ENCODE peak calls at places on chromosomes 11 and 22, in ten cellular contexts. One of them, this sample, is unnamed.
A peak's percentile ranks its signal among the peaks of the same experiment; 100 is the strongest.

GRCh38 chr11:47111318-47111804 is 65.3 kb downstream of the ARFGAP2 start:
- DNase-seq in effector memory CD4-positive, alpha-beta T cell: no peak
- DNase-seq in SK-N-SH: no peak
- DNase-seq in ovary: no peak
- DNase-seq in dorsolateral prefrontal cortex: no peak
- DNase-seq in mesendoderm: no peak
- DNase-seq in fibroblast of lung: no peak
- DNase-seq in colonic mucosa: no peak
- DNase-seq in CD8-positive, alpha-beta memory T cell: no peak
- DNase-seq in astrocyte: no peak
- DNase-seq in this sample: no peak

GRCh38 chr22:26590525-26590858 is 560 bp upstream of the TPST2 start:
- DNase-seq in effector memory CD4-positive, alpha-beta T cell: no peak
- DNase-seq in CD8-positive, alpha-beta memory T cell: no peak
- DNase-seq in astrocyte: peak; percentile 21
- DNase-seq in colonic mucosa: peak; percentile 26
- DNase-seq in dorsolateral prefrontal cortex: no peak
- DNase-seq in mesendoderm: no peak
- DNase-seq in fibroblast of lung: peak; percentile 45
- DNase-seq in ovary: no peak
- DNase-seq in SK-N-SH: no peak
- DNase-seq in this sample: no peak

GRCh38 chr11:134146598-134146997 is 77.2 kb downstream of the NCAPD3 start:
- DNase-seq in ovary: no peak
- DNase-seq in SK-N-SH: no peak
- DNase-seq in astrocyte: no peak
- DNase-seq in dorsolateral prefrontal cortex: no peak
- DNase-seq in colonic mucosa: no peak
- DNase-seq in CD8-positive, alpha-beta memory T cell: no peak
- DNase-seq in fibroblast of lung: no peak
- DNase-seq in effector memory CD4-positive, alpha-beta T cell: no peak
- DNase-seq in mesendoderm: no peak
- DNase-seq in this sample: no peak

GRCh38 chr11:128949791-128950454 is 7.3 kb upstream of the TP53AIP1 start:
- DNase-seq in astrocyte: no peak
- DNase-seq in mesendoderm: no peak
- DNase-seq in fibroblast of lung: no peak
- DNase-seq in colonic mucosa: no peak
- DNase-seq in dorsolateral prefrontal cortex: no peak
- DNase-seq in ovary: no peak
- DNase-seq in SK-N-SH: no peak
- DNase-seq in CD8-positive, alpha-beta memory T cell: no peak
- DNase-seq in effector memory CD4-positive, alpha-beta T cell: no peak
- DNase-seq in this sample: no peak

GRCh38 chr11:109798521-109798920 is 294.7 kb upstream of the ZC3H12C start:
- DNase-seq in mesendoderm: no peak
- DNase-seq in astrocyte: peak; percentile 55
- DNase-seq in dorsolateral prefrontal cortex: no peak
- DNase-seq in colonic mucosa: no peak
- DNase-seq in SK-N-SH: no peak
- DNase-seq in CD8-positive, alpha-beta memory T cell: no peak
- DNase-seq in effector memory CD4-positive, alpha-beta T cell: no peak
- DNase-seq in ovary: no peak
- DNase-seq in fibroblast of lung: peak; percentile 58
- DNase-seq in this sample: no peak

GRCh38 chr11:116852261-116853125 is 15.1 kb upstream of the APOA1 start:
- DNase-seq in ovary: peak; percentile 79
- DNase-seq in SK-N-SH: no peak
- DNase-seq in fibroblast of lung: peak; percentile 56
- DNase-seq in colonic mucosa: peak; percentile 54
- DNase-seq in CD8-positive, alpha-beta memory T cell: no peak
- DNase-seq in mesendoderm: no peak
- DNase-seq in dorsolateral prefrontal cortex: no peak
- DNase-seq in effector memory CD4-positive, alpha-beta T cell: no peak
- DNase-seq in astrocyte: peak; percentile 49
- DNase-seq in this sample: no peak

GRCh38 chr22:32996702-32997101 is 61.5 kb downstream of the SYN3 start:
- DNase-seq in ovary: no peak
- DNase-seq in SK-N-SH: no peak
- DNase-seq in effector memory CD4-positive, alpha-beta T cell: no peak
- DNase-seq in mesendoderm: no peak
- DNase-seq in astrocyte: no peak
- DNase-seq in CD8-positive, alpha-beta memory T cell: no peak
- DNase-seq in colonic mucosa: no peak
- DNase-seq in fibroblast of lung: peak; percentile 19
- DNase-seq in dorsolateral prefrontal cortex: no peak
- DNase-seq in this sample: no peak

GRCh38 chr11:79054636-79055035 is 386.2 kb downstream of the TENM4 start:
- DNase-seq in mesendoderm: no peak
- DNase-seq in dorsolateral prefrontal cortex: no peak
- DNase-seq in effector memory CD4-positive, alpha-beta T cell: no peak
- DNase-seq in ovary: no peak
- DNase-seq in CD8-positive, alpha-beta memory T cell: no peak
- DNase-seq in colonic mucosa: no peak
- DNase-seq in fibroblast of lung: peak; percentile 81
- DNase-seq in SK-N-SH: no peak
- DNase-seq in astrocyte: peak; percentile 76
- DNase-seq in this sample: peak; percentile 37

GRCh38 chr11:19576054-19576453 is 136.6 kb upstream of the NAV2 start:
- DNase-seq in mesendoderm: no peak
- DNase-seq in dorsolateral prefrontal cortex: no peak
- DNase-seq in effector memory CD4-positive, alpha-beta T cell: no peak
- DNase-seq in SK-N-SH: no peak
- DNase-seq in ovary: no peak
- DNase-seq in CD8-positive, alpha-beta memory T cell: no peak
- DNase-seq in fibroblast of lung: no peak
- DNase-seq in astrocyte: no peak
- DNase-seq in colonic mucosa: no peak
- DNase-seq in this sample: no peak

GRCh38 chr22:29994941-29995340 is 85.3 kb upstream of the HORMAD2 start:
- DNase-seq in colonic mucosa: peak; percentile 43
- DNase-seq in ovary: no peak
- DNase-seq in mesendoderm: no peak
- DNase-seq in dorsolateral prefrontal cortex: no peak
- DNase-seq in fibroblast of lung: peak; percentile 63
- DNase-seq in effector memory CD4-positive, alpha-beta T cell: no peak
- DNase-seq in astrocyte: peak; percentile 40
- DNase-seq in CD8-positive, alpha-beta memory T cell: no peak
- DNase-seq in SK-N-SH: no peak
- DNase-seq in this sample: no peak

GRCh38 chr11:100930185-100930778 is 199.3 kb downstream of the PGR start:
- DNase-seq in ovary: no peak
- DNase-seq in CD8-positive, alpha-beta memory T cell: no peak
- DNase-seq in effector memory CD4-positive, alpha-beta T cell: no peak
- DNase-seq in SK-N-SH: peak; percentile 6
- DNase-seq in fibroblast of lung: peak; percentile 67
- DNase-seq in astrocyte: peak; percentile 52
- DNase-seq in colonic mucosa: no peak
- DNase-seq in mesendoderm: peak; percentile 63
- DNase-seq in dorsolateral prefrontal cortex: no peak
- DNase-seq in this sample: no peak

GRCh38 chr22:41447435-41448188 is 1.0 kb upstream of the TOB2 start:
- DNase-seq in astrocyte: peak; percentile 60
- DNase-seq in colonic mucosa: peak; percentile 74
- DNase-seq in mesendoderm: peak; percentile 86
- DNase-seq in CD8-positive, alpha-beta memory T cell: peak; percentile 51
- DNase-seq in dorsolateral prefrontal cortex: peak; percentile 68
- DNase-seq in fibroblast of lung: peak; percentile 72
- DNase-seq in ovary: peak; percentile 79
- DNase-seq in effector memory CD4-positive, alpha-beta T cell: peak; percentile 53
- DNase-seq in SK-N-SH: peak; percentile 50
- DNase-seq in this sample: no peak

DNA sequence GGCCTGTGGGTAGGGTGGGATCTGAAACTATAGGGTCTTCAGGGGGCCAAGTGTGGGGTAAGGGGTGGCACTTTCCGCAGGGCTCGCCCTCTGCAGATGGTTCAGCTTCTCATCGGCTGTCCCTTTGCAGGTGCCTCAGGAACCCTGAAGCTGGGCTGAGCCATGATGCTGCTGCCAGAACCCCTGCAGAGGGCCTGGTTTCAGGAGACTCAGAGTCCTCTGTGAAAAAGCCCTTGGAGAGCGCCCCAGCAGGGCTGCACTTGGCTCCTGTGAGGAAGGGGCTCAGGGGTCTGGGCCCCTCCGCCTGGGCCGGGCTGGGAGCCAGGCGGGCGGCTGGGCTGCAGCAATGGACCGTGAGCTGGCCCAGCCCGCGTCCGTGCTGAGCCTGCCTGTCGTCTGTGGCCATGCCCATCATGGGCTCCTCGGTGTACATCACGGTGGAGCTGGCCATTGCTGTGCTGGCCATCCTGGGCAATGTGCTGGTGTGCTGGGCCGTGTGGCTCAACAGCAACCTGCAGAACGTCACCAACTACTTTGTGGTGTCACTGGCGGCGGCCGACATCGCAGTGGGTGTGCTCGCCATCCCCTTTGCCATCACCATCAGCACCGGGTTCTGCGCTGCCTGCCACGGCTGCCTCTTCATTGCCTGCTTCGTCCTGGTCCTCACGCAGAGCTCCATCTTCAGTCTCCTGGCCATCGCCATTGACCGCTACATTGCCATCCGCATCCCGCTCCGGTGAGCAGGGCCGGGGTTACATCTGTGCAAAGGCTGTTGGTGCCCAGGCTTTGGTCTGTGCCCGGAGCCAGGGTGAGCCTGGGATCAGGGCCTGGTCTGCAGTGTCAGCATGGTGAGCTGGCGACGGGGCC is 5.8 kb downstream of the ADORA2A start:
- DNase-seq in dorsolateral prefrontal cortex: no peak
- DNase-seq in CD8-positive, alpha-beta memory T cell: no peak
- DNase-seq in effector memory CD4-positive, alpha-beta T cell: no peak
- DNase-seq in astrocyte: no peak
- DNase-seq in mesendoderm: no peak
- DNase-seq in colonic mucosa: no peak
- DNase-seq in ovary: no peak
- DNase-seq in fibroblast of lung: no peak
- DNase-seq in SK-N-SH: peak; percentile 18
- DNase-seq in this sample: no peak
- H3K4me3 ChIP-seq in dorsolateral prefrontal cortex: no peak overlapping the region
- H3K4me3 ChIP-seq in CD8-positive, alpha-beta memory T cell: peak overlapping the region; percentile 38
- H3K4me3 ChIP-seq in effector memory CD4-positive, alpha-beta T cell: peak overlapping the region; percentile 10
- H3K4me3 ChIP-seq in astrocyte: no peak overlapping the region
- H3K4me3 ChIP-seq in mesendoderm: no peak overlapping the region
- H3K4me3 ChIP-seq in colonic mucosa: no peak overlapping the region
- H3K4me3 ChIP-seq in ovary: no peak overlapping the region
- H3K4me3 ChIP-seq in fibroblast of lung: no peak overlapping the region
- H3K4me3 ChIP-seq in SK-N-SH: no peak overlapping the region
- H3K4me3 ChIP-seq in this sample: no peak overlapping the region

GRCh38 chr11:75344761-75345454 is 6.6 kb downstream of the ARRB1 start:
- DNase-seq in colonic mucosa: peak; percentile 62
- DNase-seq in CD8-positive, alpha-beta memory T cell: no peak
- DNase-seq in mesendoderm: no peak
- DNase-seq in dorsolateral prefrontal cortex: no peak
- DNase-seq in astrocyte: no peak
- DNase-seq in effector memory CD4-positive, alpha-beta T cell: no peak
- DNase-seq in fibroblast of lung: no peak
- DNase-seq in ovary: no peak
- DNase-seq in SK-N-SH: no peak
- DNase-seq in this sample: no peak
- H3K27ac ChIP-seq in colonic mucosa: peak overlapping the region; percentile 79
- H3K27ac ChIP-seq in CD8-positive, alpha-beta memory T cell: no peak overlapping the region
- H3K27ac ChIP-seq in mesendoderm: peak overlapping the region; percentile 75
- H3K27ac ChIP-seq in dorsolateral prefrontal cortex: peak overlapping the region; percentile 69
- H3K27ac ChIP-seq in astrocyte: no peak overlapping the region
- H3K27ac ChIP-seq in effector memory CD4-positive, alpha-beta T cell: peak overlapping the region; percentile 42
- H3K27ac ChIP-seq in fibroblast of lung: no peak overlapping the region
- H3K27ac ChIP-seq in ovary: peak overlapping the region; percentile 31
- H3K27ac ChIP-seq in SK-N-SH: no peak overlapping the region
- H3K27ac ChIP-seq in this sample: no peak overlapping the region

DNA sequence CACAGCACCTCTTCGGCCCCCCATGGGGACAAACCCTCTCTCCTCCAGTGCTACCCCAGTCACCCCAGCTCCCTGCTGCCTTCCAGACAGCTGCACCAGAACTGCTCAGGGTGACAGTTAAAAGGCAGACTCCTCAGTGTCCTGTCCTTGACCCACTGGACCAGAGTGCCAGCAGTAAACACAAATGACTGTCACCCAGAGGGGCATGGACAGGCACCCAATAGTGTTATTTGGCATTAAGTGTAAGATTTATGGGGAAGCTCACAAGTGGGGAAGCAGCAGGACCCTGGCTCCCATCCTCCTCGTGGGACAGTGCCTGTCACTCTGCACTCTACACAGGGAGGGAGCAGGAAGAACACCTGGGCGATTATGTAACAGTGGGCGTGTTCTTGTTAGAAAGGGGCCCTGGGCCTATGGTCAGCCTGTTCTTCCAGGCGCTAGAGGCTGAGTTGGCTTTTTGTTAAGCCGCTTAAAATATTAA is 5.0 kb downstream of the RPS19BP1 start:
- DNase-seq in mesendoderm: peak; percentile 63
- DNase-seq in dorsolateral prefrontal cortex: no peak
- DNase-seq in effector memory CD4-positive, alpha-beta T cell: no peak
- DNase-seq in SK-N-SH: no peak
- DNase-seq in CD8-positive, alpha-beta memory T cell: no peak
- DNase-seq in fibroblast of lung: no peak
- DNase-seq in ovary: no peak
- DNase-seq in astrocyte: no peak
- DNase-seq in colonic mucosa: peak; percentile 85
- DNase-seq in this sample: no peak
- H3K4me3 ChIP-seq in mesendoderm: no peak overlapping the region
- H3K4me3 ChIP-seq in dorsolateral prefrontal cortex: no peak overlapping the region
- H3K4me3 ChIP-seq in effector memory CD4-positive, alpha-beta T cell: no peak overlapping the region
- H3K4me3 ChIP-seq in SK-N-SH: no peak overlapping the region
- H3K4me3 ChIP-seq in CD8-positive, alpha-beta memory T cell: no peak overlapping the region
- H3K4me3 ChIP-seq in fibroblast of lung: no peak overlapping the region
- H3K4me3 ChIP-seq in ovary: no peak overlapping the region
- H3K4me3 ChIP-seq in astrocyte: no peak overlapping the region
- H3K4me3 ChIP-seq in colonic mucosa: no peak overlapping the region
- H3K4me3 ChIP-seq in this sample: no peak overlapping the region

GRCh38 chr11:64915366-64915887 is 1.6 kb downstream of the ATG2A start:
- DNase-seq in dorsolateral prefrontal cortex: no peak
- DNase-seq in mesendoderm: no peak
- DNase-seq in astrocyte: no peak
- DNase-seq in effector memory CD4-positive, alpha-beta T cell: no peak
- DNase-seq in CD8-positive, alpha-beta memory T cell: no peak
- DNase-seq in ovary: no peak
- DNase-seq in SK-N-SH: no peak
- DNase-seq in colonic mucosa: no peak
- DNase-seq in fibroblast of lung: no peak
- DNase-seq in this sample: no peak

GRCh38 chr11:64911689-64912088 is 5.3 kb downstream of the ATG2A start:
- DNase-seq in SK-N-SH: no peak
- DNase-seq in astrocyte: no peak
- DNase-seq in CD8-positive, alpha-beta memory T cell: no peak
- DNase-seq in fibroblast of lung: no peak
- DNase-seq in ovary: no peak
- DNase-seq in dorsolateral prefrontal cortex: no peak
- DNase-seq in effector memory CD4-positive, alpha-beta T cell: no peak
- DNase-seq in mesendoderm: no peak
- DNase-seq in colonic mucosa: no peak
- DNase-seq in this sample: no peak

GRCh38 chr11:64916040-64916847 is 765 bp downstream of the ATG2A start:
- DNase-seq in CD8-positive, alpha-beta memory T cell: peak; percentile 42
- DNase-seq in effector memory CD4-positive, alpha-beta T cell: peak; percentile 28
- DNase-seq in ovary: peak; percentile 78
- DNase-seq in astrocyte: peak; percentile 3
- DNase-seq in mesendoderm: peak; percentile 67
- DNase-seq in SK-N-SH: peak; percentile 70
- DNase-seq in colonic mucosa: peak; percentile 53
- DNase-seq in fibroblast of lung: peak; percentile 20
- DNase-seq in dorsolateral prefrontal cortex: no peak
- DNase-seq in this sample: no peak

GRCh38 chr11:64913171-64913727 is 3.8 kb downstream of the ATG2A start:
- DNase-seq in colonic mucosa: no peak
- DNase-seq in SK-N-SH: no peak
- DNase-seq in astrocyte: no peak
- DNase-seq in dorsolateral prefrontal cortex: no peak
- DNase-seq in fibroblast of lung: no peak
- DNase-seq in mesendoderm: no peak
- DNase-seq in effector memory CD4-positive, alpha-beta T cell: no peak
- DNase-seq in CD8-positive, alpha-beta memory T cell: no peak
- DNase-seq in ovary: no peak
- DNase-seq in this sample: no peak

GRCh38 chr11:64914123-64914522 is 2.9 kb downstream of the ATG2A start:
- DNase-seq in effector memory CD4-positive, alpha-beta T cell: no peak
- DNase-seq in ovary: no peak
- DNase-seq in colonic mucosa: no peak
- DNase-seq in SK-N-SH: no peak
- DNase-seq in astrocyte: no peak
- DNase-seq in dorsolateral prefrontal cortex: no peak
- DNase-seq in CD8-positive, alpha-beta memory T cell: no peak
- DNase-seq in mesendoderm: no peak
- DNase-seq in fibroblast of lung: no peak
- DNase-seq in this sample: no peak
- H3K27ac ChIP-seq in effector memory CD4-positive, alpha-beta T cell: no peak overlapping the region
- H3K27ac ChIP-seq in ovary: no peak overlapping the region
- H3K27ac ChIP-seq in colonic mucosa: no peak overlapping the region
- H3K27ac ChIP-seq in SK-N-SH: no peak overlapping the region
- H3K27ac ChIP-seq in astrocyte: no peak overlapping the region
- H3K27ac ChIP-seq in dorsolateral prefrontal cortex: no peak overlapping the region
- H3K27ac ChIP-seq in CD8-positive, alpha-beta memory T cell: no peak overlapping the region
- H3K27ac ChIP-seq in mesendoderm: no peak overlapping the region
- H3K27ac ChIP-seq in fibroblast of lung: no peak overlapping the region
- H3K27ac ChIP-seq in this sample: no peak overlapping the region